ENCODE peak calls at places on chromosomes 1 and 21, in four cellular contexts. T is hepatocyte, R is upper lobe of right lung, Q is HL-60. B is an unnamed sample.

GRCh38 chr1:10615336-10615735 is 140.6 kb downstream of the PEX14 start:
- DNase-seq in Q (no peak), T (no peak), R (no peak), B (no peak)

GRCh38 chr21:44846485-44847260 is 26.8 kb downstream of the PTTG1IP start:
- DNase-seq in Q (peak), R (no peak), T (peak), B (peak)

GRCh38 chr1:195516036-195516435 is 1092.2 kb downstream of the KCNT2 start:
- DNase-seq in T (no peak), Q (no peak), R (no peak), B (no peak)

GRCh38 chr1:85202092-85202863 is 1.5 kb upstream of the SYDE2 start:
- DNase-seq in Q (no peak), T (no peak), R (no peak), B (peak)

GRCh38 chr1:215728206-215728605 is 161.1 kb downstream of the KCTD3 start:
- DNase-seq in R (no peak), Q (no peak), T (no peak), B (no peak)

GRCh38 chr1:50332941-50333594 is 90.2 kb downstream of the DMRTA2 start:
- DNase-seq in R (peak), T (peak), Q (no peak), B (peak)

GRCh38 chr1:61093525-61094137 is 11.3 kb downstream of the NFIA start:
- DNase-seq in Q (no peak), T (no peak), R (no peak), B (no peak)

GRCh38 chr1:59673575-59674467 is 140.9 kb upstream of the HOOK1 start:
- DNase-seq in Q (no peak), T (peak), R (peak), B (peak)

GRCh38 chr1:42420911-42421585 is 34.8 kb downstream of the ZMYND12 start:
- DNase-seq in Q (no peak), T (peak), R (no peak), B (no peak)

GRCh38 chr1:235317179-235317578 is 10.8 kb downstream of the ARID4B start:
- DNase-seq in R (no peak), T (no peak), Q (no peak), B (no peak)

GRCh38 chr1:89635825-89636815 is 3.2 kb downstream of the LRRC8C start:
- DNase-seq in R (no peak), T (no peak), Q (no peak), B (peak)

GRCh38 chr1:10168912-10169514 is 41.4 kb upstream of the KIF1B start:
- DNase-seq in T (no peak), R (no peak), Q (no peak), B (no peak)

GRCh38 chr1:19608232-19608631 is 35.9 kb upstream of the NBL1 start:
- DNase-seq in Q (no peak), R (no peak), T (no peak), B (no peak)

GRCh38 chr1:38072858-38073257 is 26.3 kb upstream of the POU3F1 start:
- DNase-seq in T (no peak), Q (no peak), R (no peak), B (no peak)

GRCh38 chr1:211114446-211114845 is 19.5 kb downstream of the KCNH1 start:
- DNase-seq in R (no peak), Q (no peak), T (no peak), B (no peak)

GRCh38 chr1:205925730-205926129 is 17.5 kb downstream of the SLC26A9 start:
- DNase-seq in T (peak), Q (no peak), R (no peak), B (peak)

GRCh38 chr1:87950369-87950768 is 621.7 kb downstream of the LMO4 start:
- DNase-seq in T (no peak), Q (no peak), R (no peak), B (no peak)

GRCh38 chr1:35565742-35566133 is 7.4 kb upstream of the TFAP2E start:
- DNase-seq in R (peak), Q (no peak), T (no peak), B (no peak)

GRCh38 chr1:95006681-95007080 is 66.1 kb downstream of the ALG14 start:
- DNase-seq in T (no peak), Q (no peak), R (no peak), B (no peak)

GRCh38 chr1:103197266-103197665 is 88.9 kb upstream of the COL11A1 start:
- DNase-seq in R (no peak), Q (no peak), T (peak), B (no peak)

GRCh38 chr1:201299968-201300367 is 16.7 kb downstream of the PKP1 start:
- DNase-seq in T (no peak), R (peak), Q (no peak), B (peak)

GRCh38 chr1:214801191-214801590 is 198.2 kb downstream of the CENPF start:
- DNase-seq in T (no peak), Q (no peak), R (no peak), B (peak)

GRCh38 chr1:207752456-207753132 is 740 bp downstream of the CD46 start:
- DNase-seq in Q (peak), R (peak), T (peak), B (peak)

GRCh38 chr1:34985063-34985770 is at the start of gene TMEM35B:
- DNase-seq in Q (peak), T (peak), R (peak), B (peak)

GRCh38 chr1:114428083-114428754 is 82.8 kb downstream of the TRIM33 start:
- DNase-seq in Q (no peak), R (no peak), T (peak), B (no peak)

GRCh38 chr1:31617917-31618746 is 643 bp downstream of the HCRTR1 start:
- DNase-seq in T (peak), R (peak), Q (no peak), B (peak)

GRCh38 chr1:8495928-8496401 is 178.1 kb downstream of the SLC45A1 start:
- DNase-seq in Q (no peak), R (no peak), T (no peak), B (no peak)

GRCh38 chr1:31238986-31239613 is 587 bp downstream of the NKAIN1 start:
- DNase-seq in R (peak), Q (no peak), T (peak), B (no peak)

GRCh38 chr1:18282851-18283600 is 175.4 kb downstream of the IGSF21 start:
- DNase-seq in T (no peak), R (no peak), Q (no peak), B (no peak)

GRCh38 chr1:20376880-20377494 is 86.3 kb downstream of the VWA5B1 start:
- DNase-seq in Q (no peak), T (peak), R (no peak), B (peak)

GRCh38 chr1:160997323-160998038 is 23.5 kb downstream of the F11R start:
- DNase-seq in Q (no peak), T (peak), R (peak), B (peak)

GRCh38 chr1:26721669-26722355 is 26.0 kb downstream of the ARID1A start:
- DNase-seq in R (no peak), T (no peak), Q (no peak), B (no peak)

GRCh38 chr21:32306021-32306780 is 7.5 kb downstream of the MRAP start:
- DNase-seq in T (no peak), Q (no peak), R (no peak), B (no peak)

DNA sequence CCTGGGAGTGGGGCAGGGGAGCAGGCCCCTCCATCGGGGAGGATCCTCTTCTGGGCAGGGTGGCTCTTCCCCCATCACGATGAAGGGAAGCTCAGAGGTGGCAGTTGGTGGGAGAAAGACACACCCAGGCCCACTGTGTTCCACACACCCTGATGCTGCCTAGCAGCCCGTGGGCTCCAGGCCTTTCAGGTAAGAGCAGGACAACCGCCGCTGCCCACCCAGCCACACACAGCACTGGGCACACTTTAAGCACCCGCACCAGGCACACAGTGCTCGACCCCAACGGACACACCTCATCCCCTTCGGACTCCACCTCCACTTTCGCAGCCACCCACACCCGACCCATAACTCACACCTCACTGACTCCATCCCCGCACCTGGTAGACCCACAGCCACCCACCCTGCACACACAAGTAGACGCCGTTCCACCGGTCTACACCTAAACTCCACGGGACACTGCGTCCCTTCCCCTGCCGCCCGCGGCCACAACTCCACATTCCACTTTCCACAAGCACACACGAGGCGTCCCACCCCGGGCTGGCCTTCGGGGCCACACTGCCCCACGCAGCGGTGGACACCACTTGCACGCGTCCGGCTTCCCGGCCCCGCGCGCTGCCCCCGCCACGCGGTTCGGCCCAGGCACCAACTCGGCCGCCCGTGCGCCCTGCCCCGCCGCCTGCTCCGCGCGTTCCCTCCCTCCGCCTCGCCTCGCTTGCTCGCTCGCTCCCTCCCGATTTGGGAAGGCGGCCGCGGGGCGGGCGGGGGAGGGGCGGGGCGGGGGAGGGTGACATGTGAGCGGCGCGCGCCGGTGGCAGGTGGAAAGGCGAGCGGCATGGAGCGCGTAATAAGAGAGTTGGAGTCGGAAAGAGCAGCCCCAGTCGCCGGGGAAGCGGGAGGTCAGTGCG is at the start of gene KCNQ4:
- DNase-seq in T (peak), Q (no peak), R (peak), B (peak)
- H3K27ac ChIP-seq in T (no peak), Q (no peak), R (no peak), B (no peak)

DNA sequence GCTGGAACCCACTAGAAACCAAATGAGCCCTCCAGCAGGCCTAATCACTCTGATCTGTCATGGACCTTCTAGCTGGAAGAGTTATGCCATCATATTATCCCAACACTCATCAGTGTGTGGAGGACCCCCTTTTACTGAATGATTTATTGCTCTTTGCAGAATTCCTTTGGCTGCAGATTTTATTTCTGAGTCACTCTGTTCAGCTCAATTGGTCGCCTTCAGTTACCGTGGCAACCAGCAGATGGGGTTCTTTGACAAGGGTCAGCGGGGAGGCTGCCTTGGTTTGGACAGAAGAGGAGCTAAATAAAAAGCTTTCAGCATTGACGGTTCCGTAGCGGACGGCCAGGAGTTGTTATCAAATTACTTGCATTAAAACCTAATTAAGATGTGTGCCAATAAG is 220.1 kb downstream of the SDCCAG8 start:
- DNase-seq in Q (no peak), T (no peak), R (no peak), B (no peak)
- TF ChIP-seq CTCF in Q (no peak), T (no peak), R (no peak), B (no peak)

GRCh38 chr1:223726380-223727001 is 14.2 kb downstream of the CAPN2 start:
- DNase-seq in T (peak), R (peak), Q (no peak), B (peak)
- H3K27ac ChIP-seq in T (peak), R (peak), Q (no peak), B (peak)

DNA sequence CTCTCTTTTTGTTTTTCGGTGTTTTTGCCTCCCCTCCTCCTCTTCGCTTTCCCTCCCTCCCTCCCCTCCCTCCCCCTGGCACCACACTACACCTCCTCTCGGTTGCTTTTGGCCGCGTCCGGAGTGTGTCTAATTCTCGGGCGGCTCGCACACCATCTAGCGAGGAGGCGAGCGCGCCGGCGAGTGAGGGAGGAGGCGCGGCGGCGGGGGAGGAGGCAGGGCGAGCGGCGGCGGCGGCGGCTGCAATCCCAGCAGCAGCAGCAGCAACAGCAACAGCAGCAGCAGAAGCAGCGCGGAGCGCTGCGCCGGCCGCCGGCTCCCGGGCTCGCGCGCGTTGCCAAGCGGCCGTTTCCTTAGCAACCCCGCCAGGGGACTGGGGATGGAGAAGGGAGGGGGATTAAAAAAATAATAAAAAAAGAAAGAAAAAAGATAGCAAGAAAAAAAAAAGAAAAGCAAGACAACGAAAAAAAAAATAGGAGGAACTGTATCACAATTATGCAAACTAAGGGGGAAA is 408 bp upstream of the NEGR1 start:
- DNase-seq in Q (peak), R (peak), T (peak), B (peak)
- TF ChIP-seq CTCF in Q (no peak), R (no peak), T (peak), B (peak)

DNA sequence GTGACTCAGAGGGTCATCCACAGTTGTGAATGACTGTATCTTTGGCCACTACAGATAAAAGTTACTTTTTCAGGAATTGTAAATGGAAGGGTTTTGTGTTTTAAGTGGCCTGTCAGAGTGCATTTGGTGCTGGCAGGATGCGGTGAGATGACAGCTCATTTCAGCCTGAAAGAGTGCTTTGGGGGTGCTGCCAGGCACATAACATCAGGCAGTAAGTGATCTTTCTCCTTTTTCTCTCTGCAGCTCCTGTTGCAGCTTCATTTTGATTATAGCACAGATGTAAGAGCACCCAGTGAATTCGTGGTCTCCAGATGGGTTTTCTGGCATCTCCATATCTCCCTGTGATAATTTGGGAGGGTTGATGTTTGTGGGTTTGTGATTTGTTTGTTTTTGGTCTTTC is 14.8 kb upstream of the FAM163A start:
- DNase-seq in Q (no peak), T (no peak), R (no peak), B (no peak)
- H3K27ac ChIP-seq in Q (no peak), T (no peak), R (no peak), B (no peak)

GRCh38 chr1:163875214-163875926 is 553.6 kb downstream of the NUF2 start:
- DNase-seq in Q (no peak), T (peak), R (no peak), B (peak)

GRCh38 chr1:163876546-163876945 is 554.8 kb downstream of the NUF2 start:
- DNase-seq in Q (no peak), R (no peak), T (no peak), B (no peak)

GRCh38 chr1:163872067-163872466 is 550.3 kb downstream of the NUF2 start:
- DNase-seq in T (no peak), R (no peak), Q (no peak), B (no peak)

GRCh38 chr1:163875927-163876320 is 554.2 kb downstream of the NUF2 start:
- DNase-seq in R (no peak), T (no peak), Q (no peak), B (no peak)

DNA sequence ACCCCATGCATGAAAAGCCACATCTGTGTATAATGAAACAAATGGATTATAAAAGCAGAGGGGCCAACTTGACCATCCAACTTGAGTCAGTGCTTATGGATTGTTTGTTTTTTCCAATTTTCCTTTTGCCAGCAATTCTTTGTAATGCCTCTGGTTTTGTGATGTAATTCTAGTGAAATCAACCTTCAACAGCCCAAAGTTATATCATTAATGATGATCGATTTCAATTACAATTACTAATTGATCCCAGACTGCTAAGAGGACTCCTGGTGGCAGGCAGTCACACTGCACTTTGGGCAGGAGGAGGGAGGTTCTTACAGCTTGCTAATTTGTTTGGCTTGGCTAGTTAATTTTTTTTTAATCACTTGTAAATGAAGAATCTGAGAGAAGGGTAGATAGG is 552.3 kb downstream of the NUF2 start:
- DNase-seq in T (no peak), Q (no peak), R (no peak), B (no peak)
- TF ChIP-seq CTCF in T (peak), Q (peak), R (no peak), B (no peak)